ENCODE peak calls at places on chromosome 16, in six cellular contexts. One of them, this sample, is unnamed.

GRCh38 chr16:25151996-25152395 is 40.5 kb downstream of the LCMT1 start:
- DNase-seq in activated T-helper 9 cell treated with anti-CD3 and anti-CD28 coated beads, Interleukin-2, amount 50 U/mL, for 16 hours: no peak
- DNase-seq in MV-4-11: no peak
- DNase-seq in HTR-8/SVneo: peak; percentile 48
- DNase-seq in esophagus squamous epithelium: no peak
- DNase-seq in small intestine: no peak
- DNase-seq in this sample: no peak

GRCh38 chr16:88780100-88781062 is 4.6 kb downstream of the PIEZO1 start:
- DNase-seq in activated T-helper 9 cell treated with anti-CD3 and anti-CD28 coated beads, Interleukin-2, amount 50 U/mL, for 16 hours: no peak
- DNase-seq in MV-4-11: no peak
- DNase-seq in HTR-8/SVneo: no peak
- DNase-seq in esophagus squamous epithelium: no peak
- DNase-seq in small intestine: no peak
- DNase-seq in this sample: no peak

GRCh38 chr16:57041182-57042156 is 50.9 kb upstream of the CPNE2 start:
- DNase-seq in activated T-helper 9 cell treated with anti-CD3 and anti-CD28 coated beads, Interleukin-2, amount 50 U/mL, for 16 hours: peak; percentile 79
- DNase-seq in MV-4-11: no peak
- DNase-seq in HTR-8/SVneo: no peak
- DNase-seq in esophagus squamous epithelium: no peak
- DNase-seq in small intestine: peak; percentile 49
- DNase-seq in this sample: no peak

GRCh38 chr16:47887496-47887895 is 268.3 kb downstream of the ABCC12 start:
- DNase-seq in activated T-helper 9 cell treated with anti-CD3 and anti-CD28 coated beads, Interleukin-2, amount 50 U/mL, for 16 hours: no peak
- DNase-seq in MV-4-11: no peak
- DNase-seq in HTR-8/SVneo: peak; percentile 37
- DNase-seq in esophagus squamous epithelium: no peak
- DNase-seq in small intestine: no peak
- DNase-seq in this sample: no peak

GRCh38 chr16:8869212-8869987 is 594 bp upstream of the CARHSP1 start:
- DNase-seq in activated T-helper 9 cell treated with anti-CD3 and anti-CD28 coated beads, Interleukin-2, amount 50 U/mL, for 16 hours: no peak
- DNase-seq in MV-4-11: no peak
- DNase-seq in HTR-8/SVneo: no peak
- DNase-seq in esophagus squamous epithelium: no peak
- DNase-seq in small intestine: no peak
- DNase-seq in this sample: no peak

GRCh38 chr16:67628216-67628615 is 16.7 kb upstream of the CARMIL2 start:
- DNase-seq in activated T-helper 9 cell treated with anti-CD3 and anti-CD28 coated beads, Interleukin-2, amount 50 U/mL, for 16 hours: no peak
- DNase-seq in MV-4-11: no peak
- DNase-seq in HTR-8/SVneo: no peak
- DNase-seq in esophagus squamous epithelium: no peak
- DNase-seq in small intestine: no peak
- DNase-seq in this sample: no peak

GRCh38 chr16:396605-397004 is 394 bp upstream of the NME4 start:
- DNase-seq in activated T-helper 9 cell treated with anti-CD3 and anti-CD28 coated beads, Interleukin-2, amount 50 U/mL, for 16 hours: no peak
- DNase-seq in MV-4-11: peak; percentile 63
- DNase-seq in HTR-8/SVneo: peak; percentile 73
- DNase-seq in esophagus squamous epithelium: no peak
- DNase-seq in small intestine: no peak
- DNase-seq in this sample: peak; percentile 52

GRCh38 chr16:2450975-2451381 is 8.9 kb upstream of the TEDC2 start:
- DNase-seq in activated T-helper 9 cell treated with anti-CD3 and anti-CD28 coated beads, Interleukin-2, amount 50 U/mL, for 16 hours: no peak
- DNase-seq in MV-4-11: no peak
- DNase-seq in HTR-8/SVneo: no peak
- DNase-seq in esophagus squamous epithelium: no peak
- DNase-seq in small intestine: no peak
- DNase-seq in this sample: no peak

GRCh38 chr16:85234310-85235235 is 122.3 kb upstream of the CIBAR2 start:
- DNase-seq in activated T-helper 9 cell treated with anti-CD3 and anti-CD28 coated beads, Interleukin-2, amount 50 U/mL, for 16 hours: no peak
- DNase-seq in MV-4-11: no peak
- DNase-seq in HTR-8/SVneo: peak; percentile 87
- DNase-seq in esophagus squamous epithelium: no peak
- DNase-seq in small intestine: no peak
- DNase-seq in this sample: no peak

GRCh38 chr16:4414187-4414909 is 2.0 kb downstream of the CORO7 start:
- DNase-seq in activated T-helper 9 cell treated with anti-CD3 and anti-CD28 coated beads, Interleukin-2, amount 50 U/mL, for 16 hours: peak; percentile 80
- DNase-seq in MV-4-11: no peak
- DNase-seq in HTR-8/SVneo: no peak
- DNase-seq in esophagus squamous epithelium: no peak
- DNase-seq in small intestine: peak; percentile 63
- DNase-seq in this sample: no peak

GRCh38 chr16:19005561-19006445 is 22.1 kb downstream of the TMC7 start:
- DNase-seq in activated T-helper 9 cell treated with anti-CD3 and anti-CD28 coated beads, Interleukin-2, amount 50 U/mL, for 16 hours: no peak
- DNase-seq in MV-4-11: no peak
- DNase-seq in HTR-8/SVneo: no peak
- DNase-seq in esophagus squamous epithelium: peak; percentile 20
- DNase-seq in small intestine: peak; percentile 81
- DNase-seq in this sample: peak; percentile 62

GRCh38 chr16:66662445-66663194 is 33.9 kb downstream of the CMTM4 start:
- DNase-seq in activated T-helper 9 cell treated with anti-CD3 and anti-CD28 coated beads, Interleukin-2, amount 50 U/mL, for 16 hours: no peak
- DNase-seq in MV-4-11: peak; percentile 23
- DNase-seq in HTR-8/SVneo: peak; percentile 48
- DNase-seq in esophagus squamous epithelium: no peak
- DNase-seq in small intestine: peak; percentile 46
- DNase-seq in this sample: peak; percentile 62

GRCh38 chr16:9647981-9648701 is 534.1 kb downstream of the GRIN2A start:
- DNase-seq in activated T-helper 9 cell treated with anti-CD3 and anti-CD28 coated beads, Interleukin-2, amount 50 U/mL, for 16 hours: no peak
- DNase-seq in MV-4-11: peak; percentile 20
- DNase-seq in HTR-8/SVneo: peak; percentile 7
- DNase-seq in esophagus squamous epithelium: no peak
- DNase-seq in small intestine: peak; percentile 61
- DNase-seq in this sample: peak; percentile 20

GRCh38 chr16:31451681-31452351 is 7.5 kb upstream of the ARMC5 start:
- DNase-seq in activated T-helper 9 cell treated with anti-CD3 and anti-CD28 coated beads, Interleukin-2, amount 50 U/mL, for 16 hours: no peak
- DNase-seq in MV-4-11: peak; percentile 51
- DNase-seq in HTR-8/SVneo: peak; percentile 60
- DNase-seq in esophagus squamous epithelium: no peak
- DNase-seq in small intestine: peak; percentile 65
- DNase-seq in this sample: peak; percentile 82

GRCh38 chr16:81823111-81823510 is 44.0 kb downstream of the PLCG2 start:
- DNase-seq in activated T-helper 9 cell treated with anti-CD3 and anti-CD28 coated beads, Interleukin-2, amount 50 U/mL, for 16 hours: no peak
- DNase-seq in MV-4-11: peak; percentile 82
- DNase-seq in HTR-8/SVneo: no peak
- DNase-seq in esophagus squamous epithelium: no peak
- DNase-seq in small intestine: no peak
- DNase-seq in this sample: no peak

GRCh38 chr16:391885-392335 is 5.1 kb upstream of the NME4 start:
- DNase-seq in activated T-helper 9 cell treated with anti-CD3 and anti-CD28 coated beads, Interleukin-2, amount 50 U/mL, for 16 hours: peak; percentile 73
- DNase-seq in MV-4-11: peak; percentile 61
- DNase-seq in HTR-8/SVneo: no peak
- DNase-seq in esophagus squamous epithelium: no peak
- DNase-seq in small intestine: peak; percentile 49
- DNase-seq in this sample: peak; percentile 59

GRCh38 chr16:74309789-74310781 is 13.5 kb downstream of the PSMD7 start:
- DNase-seq in activated T-helper 9 cell treated with anti-CD3 and anti-CD28 coated beads, Interleukin-2, amount 50 U/mL, for 16 hours: no peak
- DNase-seq in MV-4-11: peak; percentile 22
- DNase-seq in HTR-8/SVneo: peak; percentile 66
- DNase-seq in esophagus squamous epithelium: no peak
- DNase-seq in small intestine: peak; percentile 48
- DNase-seq in this sample: peak; percentile 38

GRCh38 chr16:87874639-87875472 is 5.5 kb upstream of the SLC7A5 start:
- DNase-seq in activated T-helper 9 cell treated with anti-CD3 and anti-CD28 coated beads, Interleukin-2, amount 50 U/mL, for 16 hours: peak; percentile 71
- DNase-seq in MV-4-11: no peak
- DNase-seq in HTR-8/SVneo: no peak
- DNase-seq in esophagus squamous epithelium: no peak
- DNase-seq in small intestine: no peak
- DNase-seq in this sample: no peak

GRCh38 chr16:88977028-88977844 is at the start of gene CBFA2T3:
- DNase-seq in activated T-helper 9 cell treated with anti-CD3 and anti-CD28 coated beads, Interleukin-2, amount 50 U/mL, for 16 hours: no peak
- DNase-seq in MV-4-11: peak; percentile 92
- DNase-seq in HTR-8/SVneo: no peak
- DNase-seq in esophagus squamous epithelium: peak; percentile 37
- DNase-seq in small intestine: no peak
- DNase-seq in this sample: no peak

GRCh38 chr16:84286568-84287220 is 8.0 kb upstream of the WFDC1 start:
- DNase-seq in activated T-helper 9 cell treated with anti-CD3 and anti-CD28 coated beads, Interleukin-2, amount 50 U/mL, for 16 hours: no peak
- DNase-seq in MV-4-11: no peak
- DNase-seq in HTR-8/SVneo: no peak
- DNase-seq in esophagus squamous epithelium: no peak
- DNase-seq in small intestine: no peak
- DNase-seq in this sample: no peak

GRCh38 chr16:68517606-68518161 is 21.4 kb upstream of the ZFP90 start:
- DNase-seq in activated T-helper 9 cell treated with anti-CD3 and anti-CD28 coated beads, Interleukin-2, amount 50 U/mL, for 16 hours: no peak
- DNase-seq in MV-4-11: peak; percentile 79
- DNase-seq in HTR-8/SVneo: no peak
- DNase-seq in esophagus squamous epithelium: no peak
- DNase-seq in small intestine: no peak
- DNase-seq in this sample: no peak

GRCh38 chr16:54128629-54129230 is 157.9 kb downstream of the IRX3 start:
- DNase-seq in activated T-helper 9 cell treated with anti-CD3 and anti-CD28 coated beads, Interleukin-2, amount 50 U/mL, for 16 hours: no peak
- DNase-seq in MV-4-11: no peak
- DNase-seq in HTR-8/SVneo: no peak
- DNase-seq in esophagus squamous epithelium: no peak
- DNase-seq in small intestine: no peak
- DNase-seq in this sample: no peak

GRCh38 chr16:77273-77806 is 685 bp upstream of the MPG start:
- DNase-seq in activated T-helper 9 cell treated with anti-CD3 and anti-CD28 coated beads, Interleukin-2, amount 50 U/mL, for 16 hours: no peak
- DNase-seq in MV-4-11: peak; percentile 38
- DNase-seq in HTR-8/SVneo: no peak
- DNase-seq in esophagus squamous epithelium: no peak
- DNase-seq in small intestine: peak; percentile 30
- DNase-seq in this sample: peak; percentile 51

GRCh38 chr16:81797443-81797842 is 18.4 kb downstream of the PLCG2 start:
- DNase-seq in activated T-helper 9 cell treated with anti-CD3 and anti-CD28 coated beads, Interleukin-2, amount 50 U/mL, for 16 hours: no peak
- DNase-seq in MV-4-11: peak; percentile 94
- DNase-seq in HTR-8/SVneo: no peak
- DNase-seq in esophagus squamous epithelium: no peak
- DNase-seq in small intestine: no peak
- DNase-seq in this sample: no peak

GRCh38 chr16:87065781-87066694 is 251.2 kb downstream of the C16orf95 start:
- DNase-seq in activated T-helper 9 cell treated with anti-CD3 and anti-CD28 coated beads, Interleukin-2, amount 50 U/mL, for 16 hours: no peak
- DNase-seq in MV-4-11: no peak
- DNase-seq in HTR-8/SVneo: no peak
- DNase-seq in esophagus squamous epithelium: no peak
- DNase-seq in small intestine: no peak
- DNase-seq in this sample: no peak

GRCh38 chr16:10753670-10754069 is 10.0 kb downstream of the NUBP1 start:
- DNase-seq in activated T-helper 9 cell treated with anti-CD3 and anti-CD28 coated beads, Interleukin-2, amount 50 U/mL, for 16 hours: no peak
- DNase-seq in MV-4-11: no peak
- DNase-seq in HTR-8/SVneo: no peak
- DNase-seq in esophagus squamous epithelium: no peak
- DNase-seq in small intestine: no peak
- DNase-seq in this sample: no peak

GRCh38 chr16:21175397-21175796 is 16.9 kb downstream of the LDAF1 start:
- DNase-seq in activated T-helper 9 cell treated with anti-CD3 and anti-CD28 coated beads, Interleukin-2, amount 50 U/mL, for 16 hours: no peak
- DNase-seq in MV-4-11: no peak
- DNase-seq in HTR-8/SVneo: no peak
- DNase-seq in esophagus squamous epithelium: no peak
- DNase-seq in small intestine: no peak
- DNase-seq in this sample: no peak

GRCh38 chr16:58563235-58563634 is 47.9 kb downstream of the SETD6 start:
- DNase-seq in activated T-helper 9 cell treated with anti-CD3 and anti-CD28 coated beads, Interleukin-2, amount 50 U/mL, for 16 hours: no peak
- DNase-seq in MV-4-11: no peak
- DNase-seq in HTR-8/SVneo: peak; percentile 29
- DNase-seq in esophagus squamous epithelium: no peak
- DNase-seq in small intestine: no peak
- DNase-seq in this sample: no peak

GRCh38 chr16:13351651-13352217 is 450.3 kb downstream of the SHISA9 start:
- DNase-seq in activated T-helper 9 cell treated with anti-CD3 and anti-CD28 coated beads, Interleukin-2, amount 50 U/mL, for 16 hours: no peak
- DNase-seq in MV-4-11: no peak
- DNase-seq in HTR-8/SVneo: no peak
- DNase-seq in esophagus squamous epithelium: no peak
- DNase-seq in small intestine: no peak
- DNase-seq in this sample: no peak

GRCh38 chr16:86834451-86835035 is 256.2 kb downstream of the FOXL1 start:
- DNase-seq in activated T-helper 9 cell treated with anti-CD3 and anti-CD28 coated beads, Interleukin-2, amount 50 U/mL, for 16 hours: no peak
- DNase-seq in MV-4-11: no peak
- DNase-seq in HTR-8/SVneo: peak; percentile 48
- DNase-seq in esophagus squamous epithelium: no peak
- DNase-seq in small intestine: no peak
- DNase-seq in this sample: no peak

GRCh38 chr16:12236491-12237030 is 260.0 kb downstream of the SNX29 start:
- DNase-seq in activated T-helper 9 cell treated with anti-CD3 and anti-CD28 coated beads, Interleukin-2, amount 50 U/mL, for 16 hours: no peak
- DNase-seq in MV-4-11: no peak
- DNase-seq in HTR-8/SVneo: no peak
- DNase-seq in esophagus squamous epithelium: no peak
- DNase-seq in small intestine: no peak
- DNase-seq in this sample: no peak

GRCh38 chr16:23398987-23399805 is 53.8 kb downstream of the COG7 start:
- DNase-seq in activated T-helper 9 cell treated with anti-CD3 and anti-CD28 coated beads, Interleukin-2, amount 50 U/mL, for 16 hours: no peak
- DNase-seq in MV-4-11: no peak
- DNase-seq in HTR-8/SVneo: no peak
- DNase-seq in esophagus squamous epithelium: no peak
- DNase-seq in small intestine: no peak
- DNase-seq in this sample: no peak

GRCh38 chr16:75074920-75075687 is 41.5 kb downstream of the LDHD start:
- DNase-seq in activated T-helper 9 cell treated with anti-CD3 and anti-CD28 coated beads, Interleukin-2, amount 50 U/mL, for 16 hours: peak; percentile 69
- DNase-seq in MV-4-11: peak; percentile 98
- DNase-seq in HTR-8/SVneo: no peak
- DNase-seq in esophagus squamous epithelium: peak; percentile 44
- DNase-seq in small intestine: peak; percentile 67
- DNase-seq in this sample: no peak

GRCh38 chr16:53053967-53054669 is 673 bp upstream of the CHD9 start:
- DNase-seq in activated T-helper 9 cell treated with anti-CD3 and anti-CD28 coated beads, Interleukin-2, amount 50 U/mL, for 16 hours: no peak
- DNase-seq in MV-4-11: peak; percentile 53
- DNase-seq in HTR-8/SVneo: no peak
- DNase-seq in esophagus squamous epithelium: no peak
- DNase-seq in small intestine: peak; percentile 43
- DNase-seq in this sample: no peak

GRCh38 chr16:3950343-3951193 is 70.1 kb upstream of the CREBBP start:
- DNase-seq in activated T-helper 9 cell treated with anti-CD3 and anti-CD28 coated beads, Interleukin-2, amount 50 U/mL, for 16 hours: no peak
- DNase-seq in MV-4-11: no peak
- DNase-seq in HTR-8/SVneo: peak; percentile 91
- DNase-seq in esophagus squamous epithelium: no peak
- DNase-seq in small intestine: peak; percentile 84
- DNase-seq in this sample: peak; percentile 86

GRCh38 chr16:56360117-56361008 is 65.0 kb downstream of the AMFR start:
- DNase-seq in activated T-helper 9 cell treated with anti-CD3 and anti-CD28 coated beads, Interleukin-2, amount 50 U/mL, for 16 hours: no peak
- DNase-seq in MV-4-11: no peak
- DNase-seq in HTR-8/SVneo: no peak
- DNase-seq in esophagus squamous epithelium: no peak
- DNase-seq in small intestine: no peak
- DNase-seq in this sample: no peak

This sample was measured in NCI-H460.